ENCODE peak calls at places on chromosomes 6 and 20, in nine cellular contexts. E is IMR-90; W is MM.1S; N is CD8-positive, alpha-beta T cell; H is psoas muscle; O is K562; C is fibroblast of lung; A is lung; T is brain microvascular endothelial cell. R is an unnamed sample.

GRCh38 chr20:33727115-33727479 is 4.7 kb upstream of the ZNF341 start:
- DNase-seq in E (no peak), W (no peak), N (no peak), H (no peak), O (no peak), C (no peak), A (no peak), T (no peak), R (no peak)

GRCh38 chr6:32819729-32820128 is 2.9 kb upstream of the HLA-DOB start:
- DNase-seq in E (peak), W (no peak), N (no peak), H (no peak), O (peak), C (peak), A (no peak), T (peak), R (no peak)

GRCh38 chr6:155894758-155895157 is 439.1 kb upstream of the NOX3 start:
- DNase-seq in E (no peak), W (no peak), N (no peak), H (no peak), O (no peak), C (no peak), A (no peak), T (no peak), R (no peak)

GRCh38 chr6:28161410-28162079 is 19.9 kb downstream of the ZKSCAN8 start:
- DNase-seq in E (peak), W (peak), N (peak), H (peak), O (peak), C (peak), A (peak), T (peak), R (peak)

GRCh38 chr6:14818422-14818884 is 427.4 kb upstream of the JARID2 start:
- DNase-seq in E (no peak), W (no peak), N (no peak), H (no peak), O (no peak), C (no peak), A (no peak), T (no peak), R (no peak)

GRCh38 chr6:134060491-134061106 is 8.2 kb upstream of the SLC2A12 start:
- DNase-seq in E (peak), W (no peak), N (no peak), H (no peak), O (no peak), C (peak), A (no peak), T (peak), R (no peak)

GRCh38 chr20:63409066-63409833 is 48.1 kb upstream of the CHRNA4 start:
- DNase-seq in E (no peak), W (no peak), N (no peak), H (no peak), O (no peak), C (no peak), A (no peak), T (no peak), R (no peak)

GRCh38 chr6:25369043-25369442 is 89.9 kb downstream of the CARMIL1 start:
- DNase-seq in E (no peak), W (no peak), N (no peak), H (peak), O (no peak), C (peak), A (no peak), T (no peak), R (no peak)

GRCh38 chr6:136180729-136181128 is 69.4 kb downstream of the MTFR2 start:
- DNase-seq in E (no peak), W (no peak), N (no peak), H (no peak), O (no peak), C (no peak), A (no peak), T (no peak), R (no peak)

GRCh38 chr20:20084296-20084752 is 32.0 kb downstream of the CFAP61 start:
- DNase-seq in E (no peak), W (no peak), N (no peak), H (peak), O (no peak), C (no peak), A (no peak), T (no peak), R (no peak)

GRCh38 chr6:125307150-125307838 is 5.5 kb upstream of the HDDC2 start:
- DNase-seq in E (peak), W (no peak), N (no peak), H (no peak), O (peak), C (peak), A (no peak), T (peak), R (no peak)

GRCh38 chr6:4672772-4673171 is 103.4 kb upstream of the CDYL start:
- DNase-seq in E (peak), W (no peak), N (no peak), H (no peak), O (no peak), C (peak), A (no peak), T (peak), R (no peak)

DNA sequence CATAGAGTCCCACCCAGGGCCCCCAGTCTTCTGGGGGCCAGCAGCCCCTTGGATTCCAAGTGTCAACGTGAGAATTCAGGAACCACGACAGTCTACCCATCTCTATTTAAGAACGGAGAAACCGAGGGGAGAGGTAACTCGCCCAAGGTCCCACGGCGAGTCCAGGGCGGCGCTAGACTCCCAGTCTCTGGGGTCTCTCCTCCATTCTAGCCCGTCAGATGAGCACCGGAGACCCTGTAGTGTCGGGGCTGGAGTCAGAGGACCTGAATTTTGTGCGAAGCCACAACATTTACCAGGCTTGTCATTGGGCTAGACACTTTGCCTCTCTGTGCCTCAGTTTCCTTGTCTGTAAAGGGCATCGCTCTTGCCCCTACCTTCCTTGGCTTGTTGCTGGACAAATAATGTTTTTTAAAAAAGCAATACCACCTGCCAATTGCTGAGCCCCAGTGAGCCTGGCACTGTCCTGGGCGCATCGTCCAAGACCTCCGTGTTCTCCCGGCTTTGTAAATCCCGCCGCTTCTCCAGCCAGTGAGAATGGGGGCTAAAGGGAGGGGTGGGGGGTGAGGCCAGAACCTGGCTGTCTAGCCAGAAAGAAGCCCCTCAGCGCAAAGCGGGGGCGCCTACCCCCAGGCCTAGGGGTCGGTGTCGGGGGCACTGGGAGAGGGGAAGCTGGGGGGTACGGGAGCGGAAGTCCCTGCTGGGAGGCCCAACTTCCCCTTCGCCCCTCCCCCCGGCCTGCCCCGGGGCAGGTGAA is 91.7 kb downstream of the NCR2 start:
- DNase-seq in E (no peak), W (no peak), N (no peak), H (no peak), O (no peak), C (no peak), A (no peak), T (no peak), R (no peak)
- H3K4me3 ChIP-seq in E (no peak), W (no peak), N (peak), H (peak), O (no peak), C (no peak), A (no peak), T (peak), R (no peak)

GRCh38 chr20:36613974-36614373 is 8.4 kb downstream of the RAB5IF start:
- DNase-seq in E (no peak), W (no peak), N (no peak), H (no peak), O (no peak), C (no peak), A (peak), T (no peak), R (no peak)
- H3K27ac ChIP-seq in E (no peak), W (no peak), N (no peak), H (no peak), O (no peak), C (no peak), A (no peak), T (no peak), R (no peak)

GRCh38 chr6:30682181-30683117 is 4.0 kb downstream of the PPP1R18 start:
- DNase-seq in E (peak), W (peak), N (peak), H (peak), O (peak), C (peak), A (peak), T (peak), R (peak)
- H3K4me3 ChIP-seq in E (peak), W (peak), N (peak), H (peak), O (peak), C (peak), A (peak), T (peak), R (peak)

DNA sequence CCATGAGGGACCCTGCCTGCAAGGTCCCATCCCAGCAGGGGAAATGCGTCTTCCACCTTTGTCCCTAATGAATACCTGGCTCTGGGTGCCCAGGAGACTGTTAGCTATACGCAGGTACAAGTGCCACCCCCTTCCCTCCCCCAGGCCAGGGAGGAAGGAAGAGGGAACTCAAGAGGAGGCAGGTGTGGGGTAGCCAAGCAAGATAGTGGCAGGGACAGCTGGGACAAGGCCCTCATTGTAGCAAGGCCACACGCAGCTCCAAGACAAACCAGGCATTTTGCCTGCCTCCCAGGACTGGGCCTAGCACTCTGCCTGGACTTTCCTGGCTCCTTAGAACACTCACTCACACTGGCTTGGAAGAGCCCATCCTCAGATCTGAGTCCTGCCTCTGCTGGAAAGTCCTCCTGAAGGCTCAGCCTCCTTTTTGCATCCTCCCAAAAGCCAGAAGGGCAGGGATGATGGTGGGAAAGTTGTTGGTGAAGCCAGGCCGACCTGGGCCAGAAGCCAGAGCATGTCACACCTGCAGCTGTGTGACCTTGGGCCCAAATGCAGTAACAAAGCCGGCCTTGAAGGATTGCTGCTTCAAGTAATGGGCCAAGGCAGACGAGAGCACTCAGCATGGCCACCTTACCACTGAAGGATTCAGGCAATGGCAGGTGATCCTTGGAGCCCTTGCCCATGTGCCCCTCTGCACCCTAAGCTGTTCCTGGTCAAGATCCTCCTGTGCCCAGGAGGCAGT is 27.7 kb downstream of the SNPH start:
- DNase-seq in E (no peak), W (no peak), N (no peak), H (no peak), O (no peak), C (no peak), A (no peak), T (no peak), R (no peak)
- H3K27ac ChIP-seq in E (no peak), W (no peak), N (no peak), H (no peak), O (no peak), C (no peak), A (no peak), T (no peak), R (no peak)

DNA sequence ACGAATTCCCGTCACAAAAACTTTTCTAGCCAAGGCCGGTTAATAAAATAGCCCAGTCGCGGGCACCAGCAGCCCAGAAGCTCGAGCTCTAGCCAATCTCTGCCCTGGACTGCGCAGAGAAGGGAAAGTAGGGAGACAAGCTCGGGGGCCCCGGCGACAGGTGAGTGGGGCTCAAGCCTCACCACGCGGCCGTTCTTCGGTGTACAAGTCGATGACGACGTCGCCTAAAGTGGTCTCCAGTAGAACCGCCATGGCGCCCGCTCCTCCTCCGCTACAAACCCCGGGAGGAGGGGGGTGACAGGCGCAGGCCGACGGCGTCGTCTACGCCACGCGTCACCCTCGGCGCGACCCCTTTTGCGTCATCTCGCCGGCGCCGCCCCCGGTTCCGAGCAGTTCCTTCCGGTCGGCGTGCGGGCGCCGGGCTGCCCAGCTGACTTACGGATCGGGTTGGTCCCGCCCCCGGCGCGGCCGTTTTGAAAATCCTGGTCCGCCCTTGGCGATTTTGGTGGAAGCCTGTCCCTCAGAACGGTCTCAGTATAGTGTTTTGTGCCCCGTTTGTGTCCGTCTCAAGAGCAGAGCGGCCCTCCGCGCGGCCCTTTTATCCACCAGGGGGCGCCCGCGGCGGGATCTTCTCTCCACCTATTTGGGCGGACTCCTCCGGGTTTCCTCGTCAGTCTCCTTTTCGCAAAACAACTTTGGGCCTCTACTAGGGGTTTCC is at the start of gene PPIL4:
- DNase-seq in E (peak), W (peak), N (peak), H (peak), O (peak), C (peak), A (peak), T (peak), R (peak)
- H3K4me3 ChIP-seq in E (peak), W (peak), N (peak), H (peak), O (peak), C (peak), A (peak), T (peak), R (peak)

R was measured in CD4-positive, alpha-beta memory T cell.